ENCODE peak calls at places on chromosome 9, in ten cellular contexts. Z is psoas muscle; Y is heart right ventricle; T is body of pancreas; B is HepG2; Q is A673; R is left ventricle myocardium inferior; U is WERI-Rb-1; J is CD8-positive, alpha-beta T cell; X is cardiac muscle cell. C is an unnamed sample. For H3K36me3, the result is how much of the 10 kb centered on the place peaks cover.

GRCh38 chr9:96061293-96061987 is 185.9 kb downstream of the ERCC6L2 start:
- DNase-seq in R (peak), Y (no peak), Z (no peak), T (peak), J (peak), U (peak), B (peak), Q (peak), X (peak), C (peak)

GRCh38 chr9:134174073-134174449 is 9.7 kb upstream of the RNU6ATAC start:
- DNase-seq in U (no peak), J (no peak), Y (no peak), X (no peak), Z (peak), T (no peak), Q (no peak), B (no peak), R (no peak), C (no peak)

GRCh38 chr9:1276474-1276873 is 226.3 kb downstream of the DMRT2 start:
- DNase-seq in J (no peak), Y (no peak), Q (no peak), Z (no peak), T (no peak), R (no peak), X (no peak), U (no peak), B (no peak), C (no peak)

GRCh38 chr9:121727295-121728028 is 76.0 kb downstream of the DAB2IP start:
- DNase-seq in T (peak), J (no peak), Y (no peak), X (peak), U (no peak), B (no peak), Z (no peak), R (no peak), Q (no peak), C (no peak)

GRCh38 chr9:129416831-129417604 is 203.9 kb downstream of the C9orf50 start:
- DNase-seq in Y (peak), X (no peak), R (no peak), Q (no peak), T (no peak), Z (peak), U (peak), B (no peak), J (no peak), C (no peak)

GRCh38 chr9:118091221-118091620 is 387.0 kb downstream of the TLR4 start:
- DNase-seq in Z (no peak), B (no peak), J (no peak), T (no peak), X (no peak), R (no peak), Y (no peak), Q (no peak), U (no peak), C (no peak)

GRCh38 chr9:96222132-96222531 is 79.8 kb downstream of the HSD17B3 start:
- DNase-seq in B (no peak), J (no peak), T (no peak), R (no peak), Z (no peak), Q (peak), U (no peak), X (peak), Y (no peak), C (no peak)

GRCh38 chr9:27540537-27540936 is 10.9 kb upstream of the MOB3B start:
- DNase-seq in R (no peak), Z (no peak), Q (no peak), U (no peak), X (peak), J (no peak), Y (no peak), T (no peak), B (no peak), C (no peak)

GRCh38 chr9:129467739-129468666 is 152.9 kb downstream of the C9orf50 start:
- DNase-seq in Q (no peak), J (no peak), Z (no peak), B (no peak), X (no peak), R (no peak), U (no peak), Y (no peak), T (no peak), C (no peak)

GRCh38 chr9:34986541-34987047 is 3.0 kb upstream of the DNAJB5 start:
- DNase-seq in B (no peak), X (peak), R (peak), T (peak), Z (no peak), J (no peak), Q (peak), U (no peak), Y (peak), C (no peak)

DNA sequence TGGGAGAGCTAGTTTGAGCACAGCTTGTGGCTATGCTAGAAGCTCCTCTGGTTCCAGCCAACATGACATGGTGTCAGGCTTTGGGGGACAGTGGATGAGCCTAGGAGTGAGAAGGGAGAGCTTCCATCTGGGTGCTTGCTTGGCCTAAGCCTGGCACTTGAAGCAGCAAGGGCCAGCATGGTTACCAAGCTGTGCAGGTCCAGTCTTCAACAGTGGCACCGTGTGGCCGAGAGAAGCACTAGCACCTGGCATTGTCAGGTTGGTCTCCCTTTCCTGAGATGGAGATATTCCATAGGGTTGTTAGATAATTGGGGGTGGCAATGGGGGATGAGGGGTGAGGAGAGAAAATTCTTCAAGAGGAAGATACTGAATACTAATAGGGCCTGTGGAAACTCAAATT is 261.9 kb downstream of the PBX3 start:
- DNase-seq in X (no peak), R (no peak), Q (no peak), T (no peak), Z (no peak), U (peak), B (no peak), Y (no peak), J (no peak), C (no peak)
- TF ChIP-seq CTCF in X (peak), R (no peak), Q (peak), T (no peak), Z (no peak), U (peak), B (peak), Y (no peak), J (no peak), C (no peak)

DNA sequence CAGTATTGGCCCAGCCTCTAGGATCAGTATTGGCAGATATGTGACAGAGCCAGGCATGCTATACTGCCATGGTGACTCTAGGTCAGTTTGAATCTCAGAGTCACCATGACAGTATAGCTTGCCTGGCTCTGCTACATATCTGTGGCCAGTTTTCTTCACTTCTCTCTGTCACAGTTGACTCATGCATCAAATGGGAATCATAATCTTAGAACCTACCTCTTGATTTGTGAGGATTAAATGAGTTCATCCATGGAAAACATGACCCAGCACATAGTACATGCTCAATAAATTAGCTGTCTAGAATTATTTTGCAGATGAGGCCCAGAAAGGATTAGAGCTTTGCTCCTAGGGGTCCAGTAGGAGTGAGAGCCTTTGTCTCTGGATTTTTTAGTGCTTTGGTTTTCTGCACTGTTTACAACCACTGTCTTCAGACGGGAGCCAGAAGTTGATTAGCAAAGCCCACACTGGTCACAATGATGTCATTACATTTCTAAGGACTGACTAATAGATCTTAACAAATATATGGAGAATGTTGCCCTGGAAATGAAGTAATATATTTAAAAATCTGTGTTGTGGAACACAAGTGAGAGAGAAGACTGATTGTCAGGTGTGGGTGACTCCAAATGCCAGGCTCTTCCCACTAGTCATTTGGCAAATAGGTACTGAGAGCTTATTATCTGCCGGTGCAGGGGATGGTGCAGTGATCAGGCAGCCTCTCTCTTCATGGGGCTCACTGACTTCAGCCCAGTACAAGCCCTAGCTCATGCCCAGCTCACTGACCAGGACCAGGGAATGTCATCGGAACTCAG is 76.0 kb downstream of the COL15A1 start:
- DNase-seq in Y (no peak), X (peak), Q (no peak), B (no peak), J (no peak), Z (no peak), T (no peak), U (no peak), R (no peak), C (peak)
- H3K27ac ChIP-seq in Y (peak), X (no peak), Q (no peak), B (no peak), J (no peak), Z (peak), T (no peak), U (no peak), R (peak), C (peak)

DNA sequence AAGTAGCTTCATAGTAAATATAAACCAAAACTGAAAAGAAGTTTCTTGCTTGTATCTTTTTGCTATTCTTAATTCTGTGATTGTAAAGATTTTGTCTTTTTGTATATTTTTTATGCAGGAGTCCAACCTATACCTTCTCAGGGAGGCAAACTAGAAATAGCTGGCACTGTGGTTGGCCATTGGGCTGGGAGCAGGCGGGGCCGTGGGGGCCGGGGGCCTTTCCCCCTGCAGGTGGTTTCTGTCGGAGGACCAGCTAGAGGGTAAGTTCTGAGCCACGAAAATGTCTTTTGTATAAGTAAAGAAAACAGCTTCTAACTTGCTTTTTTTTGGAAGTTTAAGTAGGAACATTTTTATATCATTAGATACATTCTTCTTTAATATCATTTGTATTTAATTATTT is 15.4 kb upstream of the PHF2 start:
- DNase-seq in B (no peak), X (no peak), Z (no peak), T (no peak), U (no peak), Y (no peak), J (no peak), R (no peak), Q (no peak), C (no peak)
- H3K36me3 ChIP-seq in B (under half), X (under half), Z (under half), T (under half), U (half or more), Y (under half), J (under half), R (half or more), Q (half or more), C (half or more)

GRCh38 chr9:114417511-114417910 is 29.7 kb upstream of the AKNA start:
- DNase-seq in R (no peak), Y (no peak), Q (no peak), B (no peak), X (peak), T (no peak), Z (no peak), U (no peak), J (no peak), C (no peak)
- TF ChIP-seq CTCF in R (no peak), Y (no peak), Q (no peak), B (no peak), X (no peak), T (no peak), Z (no peak), U (no peak), J (no peak), C (no peak)

C was measured in right atrium auricular region.